ENCODE peak calls at places on chromosomes 1 and 21, in eight cellular contexts. Q is neural crest cell, W is heart left ventricle, C is bronchial epithelial cell, H is breast epithelium, R is endothelial cell, N is AG09319, B is fibroblast of pulmonary artery. J is an unnamed sample.

GRCh38 chr1:228306275-228307217 is 98.7 kb downstream of the OBSCN start:
- DNase-seq in R (no peak), B (no peak), Q (no peak), C (no peak), H (peak; percentile 38), W (peak; percentile 53), N (no peak), J (no peak)

GRCh38 chr1:228212966-228213844 is 5.4 kb downstream of the OBSCN start:
- DNase-seq in Q (peak; percentile 71), R (peak; percentile 86), B (peak; percentile 74), C (peak; percentile 70), W (peak; percentile 93), N (peak; percentile 41), H (peak; percentile 92), J (peak; percentile 91)

GRCh38 chr1:23304140-23304620 is 39.9 kb downstream of the HNRNPR start:
- DNase-seq in Q (no peak), N (no peak), H (no peak), R (no peak), W (no peak), C (no peak), B (no peak), J (no peak)

GRCh38 chr21:21232320-21232719 is 234.1 kb downstream of the NCAM2 start:
- DNase-seq in H (no peak), C (peak; percentile 9), R (peak; percentile 9), W (no peak), B (peak; percentile 84), Q (no peak), N (peak; percentile 28), J (no peak)

GRCh38 chr1:84370831-84371394 is 27.4 kb upstream of the DNASE2B start:
- DNase-seq in R (no peak), B (peak; percentile 64), C (peak; percentile 55), W (no peak), H (no peak), N (no peak), Q (no peak), J (no peak)

GRCh38 chr1:109763646-109764415 is at the start of gene EPS8L3:
- DNase-seq in B (no peak), W (peak; percentile 56), R (no peak), H (no peak), Q (no peak), N (no peak), C (no peak), J (peak; percentile 10)

GRCh38 chr1:162541619-162542141 is 19.8 kb upstream of the UAP1 start:
- DNase-seq in Q (no peak), W (no peak), R (no peak), N (peak; percentile 84), H (no peak), C (peak; percentile 98), B (peak; percentile 97), J (no peak)

GRCh38 chr21:36104306-36105300 is 30.3 kb upstream of the CBR3 start:
- DNase-seq in N (no peak), Q (peak; percentile 61), R (peak; percentile 48), B (peak; percentile 46), H (no peak), C (peak; percentile 76), W (peak; percentile 73), J (peak; percentile 77)

GRCh38 chr1:158180741-158181576 is at the start of gene CD1D:
- DNase-seq in Q (peak; percentile 18), W (peak; percentile 74), H (no peak), R (peak; percentile 40), C (peak; percentile 32), B (peak; percentile 74), N (no peak), J (peak; percentile 60)

GRCh38 chr1:244601336-244601735 is 51.6 kb upstream of the DESI2 start:
- DNase-seq in R (no peak), W (no peak), N (no peak), Q (no peak), C (no peak), H (no peak), B (no peak), J (no peak)

GRCh38 chr1:6130596-6130995 is 49.5 kb downstream of the CHD5 start:
- DNase-seq in N (no peak), R (no peak), Q (no peak), W (peak; percentile 54), B (no peak), H (no peak), C (no peak), J (no peak)

GRCh38 chr1:235083589-235084323 is 44.9 kb downstream of the TOMM20 start:
- DNase-seq in R (peak; percentile 72), Q (peak; percentile 65), N (peak; percentile 79), C (peak; percentile 77), B (peak; percentile 97), W (peak; percentile 88), H (peak; percentile 87), J (peak; percentile 80)

GRCh38 chr1:186896211-186896610 is 67.5 kb downstream of the PLA2G4A start:
- DNase-seq in W (no peak), H (no peak), N (no peak), Q (no peak), C (peak; percentile 73), R (no peak), B (peak; percentile 66), J (no peak)

DNA sequence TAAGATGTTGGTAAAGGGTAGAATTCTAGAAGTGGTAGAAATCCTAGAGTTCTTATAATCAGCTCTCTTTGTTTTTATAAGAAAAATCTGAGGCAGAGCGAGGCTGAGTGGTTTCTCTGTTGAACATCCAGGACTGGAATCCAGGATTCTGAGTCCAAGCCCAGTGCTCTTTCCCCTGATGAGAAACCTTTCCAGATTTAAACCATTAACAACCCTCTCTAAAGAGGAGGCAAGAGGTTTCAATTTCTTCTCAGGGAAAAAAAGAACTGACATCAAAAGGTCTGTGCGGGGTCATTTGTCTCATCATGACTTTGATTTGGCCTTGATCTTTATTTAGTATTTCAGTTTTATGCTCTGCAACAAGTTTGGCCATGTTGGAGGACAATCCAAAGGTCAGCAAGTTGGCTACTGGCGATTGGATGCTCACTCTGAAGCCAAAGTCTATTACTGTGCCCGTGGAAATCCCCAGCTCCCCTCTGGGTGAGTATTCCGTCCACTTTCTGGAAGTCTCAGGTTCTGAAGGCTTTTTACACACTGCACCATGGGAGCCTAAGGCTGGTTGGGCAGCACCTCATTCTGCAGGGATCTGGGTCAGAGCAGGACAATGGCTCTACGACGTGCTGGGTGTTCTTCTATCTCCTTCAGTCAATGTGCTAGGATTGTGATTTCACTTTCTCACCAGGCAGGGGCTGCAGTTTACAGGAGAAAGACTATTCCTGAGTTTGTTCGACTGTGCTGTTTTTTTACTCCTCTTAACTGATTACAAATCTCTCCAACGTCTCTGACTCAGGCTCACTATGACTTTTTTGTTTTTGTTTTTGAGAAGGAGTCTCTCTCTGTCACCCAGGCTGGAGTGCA is 18.9 kb upstream of the CCT8 start:
- DNase-seq in H (no peak), R (no peak), B (peak; percentile 50), C (peak; percentile 23), Q (no peak), N (no peak), W (no peak), J (no peak)
- TF ChIP-seq CTCF in H (no peak), R (no peak), B (peak; percentile 16), C (no peak), Q (no peak), N (no peak), W (no peak), J (no peak)

GRCh38 chr1:150484431-150484830 is 2.8 kb upstream of the TARS2 start:
- DNase-seq in Q (no peak), H (no peak), R (no peak), B (no peak), W (no peak), C (peak; percentile 95), N (no peak), J (no peak)

GRCh38 chr1:150487763-150488115 is 520 bp downstream of the TARS2 start:
- DNase-seq in H (no peak), R (no peak), C (no peak), B (no peak), Q (no peak), N (no peak), W (no peak), J (no peak)

GRCh38 chr1:150479927-150480352 is 7.3 kb upstream of the TARS2 start:
- DNase-seq in C (no peak), N (no peak), B (no peak), W (no peak), H (no peak), Q (no peak), R (no peak), J (no peak)

GRCh38 chr1:150486966-150487762 is at the start of gene TARS2:
- DNase-seq in N (peak; percentile 97), Q (peak; percentile 99), H (peak; percentile 92), W (peak; percentile 92), B (peak; percentile 99), R (peak; percentile 92), C (peak; percentile 95), J (peak; percentile 93)

DNA sequence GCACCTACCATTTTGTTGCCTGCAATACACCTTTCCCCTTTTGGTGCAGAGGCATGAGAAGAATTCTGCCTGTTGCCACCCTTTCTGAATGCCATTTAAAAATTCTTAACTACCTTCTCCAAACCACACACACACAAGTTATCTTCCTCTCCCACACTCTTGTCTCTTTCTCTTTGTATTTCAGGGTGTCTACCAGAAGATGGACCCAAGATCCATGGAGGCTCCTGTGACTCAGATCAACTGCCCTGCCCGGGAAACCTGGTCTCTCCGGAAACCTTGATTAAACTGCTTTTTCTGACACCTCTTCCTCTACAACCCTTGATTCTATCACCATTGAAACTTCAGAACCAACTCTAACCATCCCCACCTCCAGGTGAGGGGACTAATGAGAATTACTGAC is 2.4 kb upstream of the TARS2 start:
- DNase-seq in R (no peak), N (no peak), C (peak; percentile 58), H (no peak), Q (no peak), B (peak; percentile 51), W (no peak), J (no peak)
- TF ChIP-seq CTCF in R (no peak), N (peak; percentile 42), C (peak; percentile 32), H (no peak), Q (no peak), B (peak; percentile 38), W (peak; percentile 15), J (no peak)

DNA sequence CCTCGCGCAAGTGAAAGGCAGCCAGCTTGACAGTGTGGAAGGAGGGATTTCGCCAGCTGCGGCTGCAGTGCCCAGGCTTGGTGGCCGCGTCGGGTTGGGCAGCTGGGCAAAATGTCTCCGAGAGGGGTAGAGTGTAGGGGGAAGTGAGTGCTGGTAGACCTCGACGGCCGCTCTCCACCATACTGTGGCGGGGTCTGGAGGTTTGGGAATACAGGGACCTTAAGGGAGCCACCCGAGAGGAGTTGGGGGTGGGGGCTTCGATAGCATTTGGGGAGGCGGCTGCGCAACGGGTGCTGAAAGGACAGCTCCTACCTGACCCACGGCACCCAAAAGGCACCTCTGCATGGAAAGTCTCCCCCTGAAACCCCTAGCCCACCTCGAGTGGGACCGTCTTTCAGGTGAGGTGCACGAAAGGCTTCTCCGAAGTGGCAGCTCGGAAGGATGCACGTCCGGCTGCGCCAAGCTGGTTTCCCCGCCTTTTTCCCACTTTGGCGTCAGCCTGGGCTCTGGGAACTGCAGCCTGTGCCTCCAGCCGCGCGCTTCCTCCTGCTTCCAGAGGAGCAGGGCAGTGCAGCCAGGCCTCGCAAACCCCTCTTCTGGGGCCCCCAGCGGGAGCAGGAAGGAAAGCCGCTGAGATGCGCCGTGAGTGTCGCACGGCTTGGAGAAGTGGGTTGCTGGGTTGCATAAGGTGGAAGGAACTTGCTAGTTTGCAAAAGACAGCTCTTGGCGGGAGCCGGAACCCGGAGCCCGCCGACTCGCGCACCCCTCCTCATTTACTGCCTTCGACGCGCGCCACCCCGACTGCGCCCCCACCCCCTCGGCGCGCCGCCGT is 526 bp upstream of the HMGN2 start:
- DNase-seq in Q (peak; percentile 65), B (peak; percentile 74), C (peak; percentile 44), H (peak; percentile 70), R (peak; percentile 67), N (no peak), W (peak; percentile 86), J (peak; percentile 76)
- TF ChIP-seq CTCF in Q (peak; percentile 20), B (no peak), C (no peak), H (no peak), R (no peak), N (no peak), W (no peak), J (no peak)

GRCh38 chr1:192358822-192359221 is 42.0 kb downstream of the RGS21 start:
- DNase-seq in H (no peak), B (no peak), Q (no peak), N (no peak), R (no peak), C (no peak), W (no peak), J (no peak)
- TF ChIP-seq CTCF in H (no peak), B (no peak), Q (no peak), N (no peak), R (no peak), C (no peak), W (no peak), J (no peak)